ENCODE peak calls at places on chromosome 16, in nine cellular contexts. One of them, this sample, is unnamed.
A peak's percentile ranks its signal among the peaks of the same experiment; 100 is the strongest.

GRCh38 chr16:87709677-87710076 is 56.1 kb downstream of the KLHDC4 start:
- DNase-seq in HCT116: no peak
- DNase-seq in GM10248: no peak
- DNase-seq in GM13977: no peak
- DNase-seq in cardiac muscle cell: no peak
- DNase-seq in psoas muscle: no peak
- DNase-seq in breast epithelium: no peak
- DNase-seq in Calu3: no peak
- DNase-seq in BE2C: no peak
- DNase-seq in this sample: peak; percentile 14

GRCh38 chr16:2250652-2251280 is 621 bp downstream of the ECI1 start:
- DNase-seq in HCT116: no peak
- DNase-seq in GM10248: no peak
- DNase-seq in GM13977: no peak
- DNase-seq in cardiac muscle cell: no peak
- DNase-seq in psoas muscle: peak; percentile 71
- DNase-seq in breast epithelium: no peak
- DNase-seq in Calu3: no peak
- DNase-seq in BE2C: no peak
- DNase-seq in this sample: peak; percentile 7

GRCh38 chr16:77432264-77432663 is 2.6 kb downstream of the ADAMTS18 start:
- DNase-seq in HCT116: no peak
- DNase-seq in GM10248: no peak
- DNase-seq in GM13977: no peak
- DNase-seq in cardiac muscle cell: no peak
- DNase-seq in psoas muscle: no peak
- DNase-seq in breast epithelium: no peak
- DNase-seq in Calu3: no peak
- DNase-seq in BE2C: no peak
- DNase-seq in this sample: no peak

GRCh38 chr16:86215233-86215978 is 294.9 kb upstream of the FOXF1 start:
- DNase-seq in HCT116: no peak
- DNase-seq in GM10248: no peak
- DNase-seq in GM13977: no peak
- DNase-seq in cardiac muscle cell: no peak
- DNase-seq in psoas muscle: no peak
- DNase-seq in breast epithelium: peak; percentile 15
- DNase-seq in Calu3: no peak
- DNase-seq in BE2C: no peak
- DNase-seq in this sample: no peak

GRCh38 chr16:88761143-88761534 is 23.9 kb downstream of the PIEZO1 start:
- DNase-seq in HCT116: no peak
- DNase-seq in GM10248: no peak
- DNase-seq in GM13977: no peak
- DNase-seq in cardiac muscle cell: no peak
- DNase-seq in psoas muscle: no peak
- DNase-seq in breast epithelium: no peak
- DNase-seq in Calu3: no peak
- DNase-seq in BE2C: no peak
- DNase-seq in this sample: no peak

GRCh38 chr16:8721693-8722348 is 47.4 kb downstream of the ABAT start:
- DNase-seq in HCT116: no peak
- DNase-seq in GM10248: no peak
- DNase-seq in GM13977: no peak
- DNase-seq in cardiac muscle cell: no peak
- DNase-seq in psoas muscle: no peak
- DNase-seq in breast epithelium: no peak
- DNase-seq in Calu3: no peak
- DNase-seq in BE2C: peak; percentile 58
- DNase-seq in this sample: peak; percentile 39

GRCh38 chr16:30526137-30526822 is at the start of gene ZNF768:
- DNase-seq in HCT116: no peak
- DNase-seq in GM10248: peak; percentile 84
- DNase-seq in GM13977: peak; percentile 89
- DNase-seq in cardiac muscle cell: peak; percentile 87
- DNase-seq in psoas muscle: peak; percentile 69
- DNase-seq in breast epithelium: peak; percentile 56
- DNase-seq in Calu3: peak; percentile 64
- DNase-seq in BE2C: no peak
- DNase-seq in this sample: peak; percentile 46

GRCh38 chr16:67779256-67780014 is 26.9 kb downstream of the RANBP10 start:
- DNase-seq in HCT116: no peak
- DNase-seq in GM10248: no peak
- DNase-seq in GM13977: no peak
- DNase-seq in cardiac muscle cell: no peak
- DNase-seq in psoas muscle: no peak
- DNase-seq in breast epithelium: no peak
- DNase-seq in Calu3: peak; percentile 7
- DNase-seq in BE2C: no peak
- DNase-seq in this sample: no peak

GRCh38 chr16:29925805-29926674 is at the start of gene KCTD13:
- DNase-seq in HCT116: peak; percentile 48
- DNase-seq in GM10248: peak; percentile 100
- DNase-seq in GM13977: peak; percentile 99
- DNase-seq in cardiac muscle cell: peak; percentile 93
- DNase-seq in psoas muscle: peak; percentile 92
- DNase-seq in breast epithelium: peak; percentile 76
- DNase-seq in Calu3: peak; percentile 94
- DNase-seq in BE2C: peak; percentile 91
- DNase-seq in this sample: peak; percentile 91

GRCh38 chr16:678858-679807 is 1.1 kb upstream of the STUB1 start:
- DNase-seq in HCT116: no peak
- DNase-seq in GM10248: peak; percentile 54
- DNase-seq in GM13977: peak; percentile 70
- DNase-seq in cardiac muscle cell: peak; percentile 88
- DNase-seq in psoas muscle: peak; percentile 82
- DNase-seq in breast epithelium: no peak
- DNase-seq in Calu3: no peak
- DNase-seq in BE2C: peak; percentile 90
- DNase-seq in this sample: peak; percentile 79

GRCh38 chr16:9957433-9957832 is 224.8 kb downstream of the GRIN2A start:
- DNase-seq in HCT116: no peak
- DNase-seq in GM10248: no peak
- DNase-seq in GM13977: no peak
- DNase-seq in cardiac muscle cell: no peak
- DNase-seq in psoas muscle: no peak
- DNase-seq in breast epithelium: no peak
- DNase-seq in Calu3: no peak
- DNase-seq in BE2C: no peak
- DNase-seq in this sample: no peak

GRCh38 chr16:78957328-78958100 is 643.0 kb downstream of the MAF start:
- DNase-seq in HCT116: no peak
- DNase-seq in GM10248: no peak
- DNase-seq in GM13977: no peak
- DNase-seq in cardiac muscle cell: no peak
- DNase-seq in psoas muscle: no peak
- DNase-seq in breast epithelium: no peak
- DNase-seq in Calu3: no peak
- DNase-seq in BE2C: no peak
- DNase-seq in this sample: no peak

GRCh38 chr16:4944333-4945281 is 7.7 kb upstream of the PPL start:
- DNase-seq in HCT116: peak; percentile 84
- DNase-seq in GM10248: no peak
- DNase-seq in GM13977: no peak
- DNase-seq in cardiac muscle cell: peak; percentile 63
- DNase-seq in psoas muscle: peak; percentile 93
- DNase-seq in breast epithelium: peak; percentile 96
- DNase-seq in Calu3: peak; percentile 100
- DNase-seq in BE2C: peak; percentile 97
- DNase-seq in this sample: peak; percentile 44

GRCh38 chr16:28309811-28310311 is 17.5 kb downstream of the SBK1 start:
- DNase-seq in HCT116: no peak
- DNase-seq in GM10248: no peak
- DNase-seq in GM13977: no peak
- DNase-seq in cardiac muscle cell: no peak
- DNase-seq in psoas muscle: peak; percentile 54
- DNase-seq in breast epithelium: no peak
- DNase-seq in Calu3: no peak
- DNase-seq in BE2C: no peak
- DNase-seq in this sample: no peak

GRCh38 chr16:47624563-47624962 is 163.4 kb downstream of the PHKB start:
- DNase-seq in HCT116: no peak
- DNase-seq in GM10248: no peak
- DNase-seq in GM13977: no peak
- DNase-seq in cardiac muscle cell: no peak
- DNase-seq in psoas muscle: no peak
- DNase-seq in breast epithelium: no peak
- DNase-seq in Calu3: no peak
- DNase-seq in BE2C: no peak
- DNase-seq in this sample: no peak

GRCh38 chr16:84115919-84116719 is 623 bp downstream of the MBTPS1 start:
- DNase-seq in HCT116: no peak
- DNase-seq in GM10248: no peak
- DNase-seq in GM13977: peak; percentile 57
- DNase-seq in cardiac muscle cell: peak; percentile 66
- DNase-seq in psoas muscle: no peak
- DNase-seq in breast epithelium: no peak
- DNase-seq in Calu3: no peak
- DNase-seq in BE2C: no peak
- DNase-seq in this sample: no peak
- TF ChIP-seq CTCF in HCT116: peak; percentile 40
- TF ChIP-seq CTCF in GM10248: peak; percentile 22
- TF ChIP-seq CTCF in GM13977: peak; percentile 37
- TF ChIP-seq CTCF in cardiac muscle cell: no peak
- TF ChIP-seq CTCF in psoas muscle: peak; percentile 51
- TF ChIP-seq CTCF in breast epithelium: no peak
- TF ChIP-seq CTCF in Calu3: peak; percentile 39
- TF ChIP-seq CTCF in BE2C: no peak
- TF ChIP-seq CTCF in this sample: peak; percentile 61

GRCh38 chr16:72846594-72846993 is 201.3 kb downstream of the ZFHX3 start:
- DNase-seq in HCT116: no peak
- DNase-seq in GM10248: no peak
- DNase-seq in GM13977: no peak
- DNase-seq in cardiac muscle cell: no peak
- DNase-seq in psoas muscle: no peak
- DNase-seq in breast epithelium: no peak
- DNase-seq in Calu3: no peak
- DNase-seq in BE2C: no peak
- DNase-seq in this sample: no peak
- TF ChIP-seq CTCF in HCT116: no peak
- TF ChIP-seq CTCF in GM10248: no peak
- TF ChIP-seq CTCF in GM13977: no peak
- TF ChIP-seq CTCF in cardiac muscle cell: no peak
- TF ChIP-seq CTCF in psoas muscle: no peak
- TF ChIP-seq CTCF in breast epithelium: no peak
- TF ChIP-seq CTCF in Calu3: no peak
- TF ChIP-seq CTCF in BE2C: peak; percentile 23
- TF ChIP-seq CTCF in this sample: no peak

GRCh38 chr16:58249388-58249779 is 45.4 kb downstream of the PRSS54 start:
- DNase-seq in HCT116: no peak
- DNase-seq in GM10248: no peak
- DNase-seq in GM13977: no peak
- DNase-seq in cardiac muscle cell: no peak
- DNase-seq in psoas muscle: no peak
- DNase-seq in breast epithelium: no peak
- DNase-seq in Calu3: no peak
- DNase-seq in BE2C: no peak
- DNase-seq in this sample: no peak

GRCh38 chr16:58243528-58244004 is 45.7 kb upstream of the CSNK2A2 start:
- DNase-seq in HCT116: no peak
- DNase-seq in GM10248: peak; percentile 73
- DNase-seq in GM13977: peak; percentile 69
- DNase-seq in cardiac muscle cell: peak; percentile 37
- DNase-seq in psoas muscle: no peak
- DNase-seq in breast epithelium: no peak
- DNase-seq in Calu3: peak; percentile 48
- DNase-seq in BE2C: no peak
- DNase-seq in this sample: no peak
- TF ChIP-seq CTCF in HCT116: no peak
- TF ChIP-seq CTCF in GM10248: no peak
- TF ChIP-seq CTCF in GM13977: peak; percentile 16
- TF ChIP-seq CTCF in cardiac muscle cell: no peak
- TF ChIP-seq CTCF in psoas muscle: no peak
- TF ChIP-seq CTCF in breast epithelium: no peak
- TF ChIP-seq CTCF in Calu3: peak; percentile 40
- TF ChIP-seq CTCF in BE2C: no peak
- TF ChIP-seq CTCF in this sample: no peak

GRCh38 chr16:74776926-74777325 is 2.3 kb upstream of the FA2H start:
- DNase-seq in HCT116: no peak
- DNase-seq in GM10248: no peak
- DNase-seq in GM13977: no peak
- DNase-seq in cardiac muscle cell: no peak
- DNase-seq in psoas muscle: no peak
- DNase-seq in breast epithelium: no peak
- DNase-seq in Calu3: no peak
- DNase-seq in BE2C: no peak
- DNase-seq in this sample: no peak

GRCh38 chr16:74775255-74775654 is 635 bp upstream of the FA2H start:
- DNase-seq in HCT116: no peak
- DNase-seq in GM10248: no peak
- DNase-seq in GM13977: no peak
- DNase-seq in cardiac muscle cell: no peak
- DNase-seq in psoas muscle: no peak
- DNase-seq in breast epithelium: no peak
- DNase-seq in Calu3: no peak
- DNase-seq in BE2C: no peak
- DNase-seq in this sample: no peak

GRCh38 chr16:74773431-74774222 is 993 bp downstream of the FA2H start:
- DNase-seq in HCT116: no peak
- DNase-seq in GM10248: no peak
- DNase-seq in GM13977: no peak
- DNase-seq in cardiac muscle cell: no peak
- DNase-seq in psoas muscle: no peak
- DNase-seq in breast epithelium: no peak
- DNase-seq in Calu3: peak; percentile 48
- DNase-seq in BE2C: no peak
- DNase-seq in this sample: no peak

GRCh38 chr16:74771656-74772315 is 2.8 kb downstream of the FA2H start:
- DNase-seq in HCT116: no peak
- DNase-seq in GM10248: peak; percentile 83
- DNase-seq in GM13977: peak; percentile 78
- DNase-seq in cardiac muscle cell: no peak
- DNase-seq in psoas muscle: no peak
- DNase-seq in breast epithelium: no peak
- DNase-seq in Calu3: no peak
- DNase-seq in BE2C: no peak
- DNase-seq in this sample: no peak

DNA sequence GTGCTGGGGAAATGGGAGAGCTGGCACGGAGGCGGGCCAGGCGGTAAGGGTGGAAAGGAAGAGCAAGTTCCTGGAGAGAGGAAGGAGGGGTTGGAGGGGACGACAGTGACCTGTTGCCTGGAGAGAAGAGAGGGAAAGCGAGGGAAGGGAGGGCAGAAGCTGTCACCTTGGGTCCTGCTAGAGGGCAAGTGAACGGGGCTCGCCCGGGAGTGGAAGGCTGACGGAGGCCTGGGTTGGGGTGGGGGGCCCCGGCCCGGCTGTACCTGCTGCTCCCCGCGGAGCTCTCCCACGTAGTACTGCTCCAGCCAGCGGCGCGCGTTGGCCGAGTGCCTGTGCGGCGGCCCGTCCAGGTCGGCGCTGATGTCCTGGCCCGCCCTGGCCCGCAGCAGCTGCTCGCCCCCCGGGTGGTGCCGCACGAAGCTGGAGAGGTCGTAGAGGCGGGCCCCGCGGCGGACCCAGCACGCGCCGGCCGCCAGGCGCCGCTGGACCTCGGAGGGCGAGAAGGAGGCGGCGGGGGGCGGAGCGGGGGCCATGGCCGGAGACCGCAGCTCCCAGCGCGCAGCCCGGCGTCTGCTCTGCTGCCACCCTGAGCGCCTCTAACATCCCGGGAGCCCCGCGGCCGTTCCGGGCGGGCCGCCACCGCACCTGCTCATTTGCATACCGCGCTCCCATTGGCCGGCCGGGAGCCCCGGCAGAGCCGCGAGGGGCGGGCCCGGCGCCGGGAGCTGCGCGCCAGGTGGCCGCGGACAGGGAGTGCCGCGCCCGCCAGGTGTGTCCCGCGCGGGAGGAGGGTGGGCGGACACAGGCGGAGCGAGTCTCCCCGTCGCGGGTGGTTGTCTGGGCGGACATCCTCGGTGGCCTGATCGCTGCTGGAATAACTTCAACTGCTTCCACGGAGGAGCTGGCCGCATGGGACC is at the start of gene FA2H:
- DNase-seq in HCT116: peak; percentile 59
- DNase-seq in GM10248: peak; percentile 91
- DNase-seq in GM13977: peak; percentile 93
- DNase-seq in cardiac muscle cell: peak; percentile 95
- DNase-seq in psoas muscle: peak; percentile 62
- DNase-seq in breast epithelium: peak; percentile 87
- DNase-seq in Calu3: peak; percentile 99
- DNase-seq in BE2C: peak; percentile 94
- DNase-seq in this sample: peak; percentile 87
- TF ChIP-seq CTCF in HCT116: peak; percentile 43
- TF ChIP-seq CTCF in GM10248: peak; percentile 38
- TF ChIP-seq CTCF in GM13977: peak; percentile 52
- TF ChIP-seq CTCF in cardiac muscle cell: no peak
- TF ChIP-seq CTCF in psoas muscle: peak; percentile 33
- TF ChIP-seq CTCF in breast epithelium: no peak
- TF ChIP-seq CTCF in Calu3: peak; percentile 52
- TF ChIP-seq CTCF in BE2C: peak; percentile 6
- TF ChIP-seq CTCF in this sample: peak; percentile 62

This sample was measured in glutamatergic neuron.